ENCODE peak calls at places on chromosome 1, in four cellular contexts. One of them, this sample, is unnamed.

GRCh38 chr1:184329962-184330868 is 56.6 kb upstream of the C1orf21 start:
- DNase-seq in IMR-90: no peak
- DNase-seq in right lobe of liver: no peak
- DNase-seq in upper lobe of right lung: no peak
- DNase-seq in this sample: no peak

GRCh38 chr1:206679738-206680211 is 4.9 kb upstream of the MAPKAPK2 start:
- DNase-seq in IMR-90: no peak
- DNase-seq in right lobe of liver: no peak
- DNase-seq in upper lobe of right lung: no peak
- DNase-seq in this sample: peak; percentile 37

GRCh38 chr1:24594328-24594598 is 38.4 kb downstream of the NCMAP start:
- DNase-seq in IMR-90: no peak
- DNase-seq in right lobe of liver: no peak
- DNase-seq in upper lobe of right lung: no peak
- DNase-seq in this sample: no peak

GRCh38 chr1:55781944-55782482 is 566.8 kb upstream of the USP24 start:
- DNase-seq in IMR-90: peak; percentile 94
- DNase-seq in right lobe of liver: no peak
- DNase-seq in upper lobe of right lung: no peak
- DNase-seq in this sample: no peak

GRCh38 chr1:25541889-25542658 is 1.3 kb upstream of the LDLRAP1 start:
- DNase-seq in IMR-90: no peak
- DNase-seq in right lobe of liver: no peak
- DNase-seq in upper lobe of right lung: no peak
- DNase-seq in this sample: no peak

GRCh38 chr1:3698660-3699408 is 46.5 kb downstream of the TP73 start:
- DNase-seq in IMR-90: no peak
- DNase-seq in right lobe of liver: no peak
- DNase-seq in upper lobe of right lung: no peak
- DNase-seq in this sample: no peak

GRCh38 chr1:12438349-12438924 is 179.6 kb downstream of the DHRS3 start:
- DNase-seq in IMR-90: no peak
- DNase-seq in right lobe of liver: no peak
- DNase-seq in upper lobe of right lung: no peak
- DNase-seq in this sample: no peak

GRCh38 chr1:50047916-50048694 is 24.4 kb upstream of the AGBL4 start:
- DNase-seq in IMR-90: no peak
- DNase-seq in right lobe of liver: peak; percentile 32
- DNase-seq in upper lobe of right lung: peak; percentile 60
- DNase-seq in this sample: peak; percentile 30

GRCh38 chr1:43671626-43672330 is 21.8 kb downstream of the KDM4A start:
- DNase-seq in IMR-90: peak; percentile 82
- DNase-seq in right lobe of liver: no peak
- DNase-seq in upper lobe of right lung: no peak
- DNase-seq in this sample: no peak

GRCh38 chr1:9606948-9607347 is 18.2 kb downstream of the TMEM201 start:
- DNase-seq in IMR-90: no peak
- DNase-seq in right lobe of liver: no peak
- DNase-seq in upper lobe of right lung: no peak
- DNase-seq in this sample: no peak

GRCh38 chr1:217048104-217048707 is 325.0 kb upstream of the ESRRG start:
- DNase-seq in IMR-90: no peak
- DNase-seq in right lobe of liver: no peak
- DNase-seq in upper lobe of right lung: no peak
- DNase-seq in this sample: no peak

GRCh38 chr1:20248954-20249612 is 41.6 kb upstream of the VWA5B1 start:
- DNase-seq in IMR-90: no peak
- DNase-seq in right lobe of liver: no peak
- DNase-seq in upper lobe of right lung: no peak
- DNase-seq in this sample: peak; percentile 48

GRCh38 chr1:76657618-76658017 is 209.7 kb upstream of the ST6GALNAC5 start:
- DNase-seq in IMR-90: no peak
- DNase-seq in right lobe of liver: no peak
- DNase-seq in upper lobe of right lung: no peak
- DNase-seq in this sample: peak; percentile 39

GRCh38 chr1:174152424-174152823 is 6.9 kb upstream of the RABGAP1L start:
- DNase-seq in IMR-90: no peak
- DNase-seq in right lobe of liver: no peak
- DNase-seq in upper lobe of right lung: no peak
- DNase-seq in this sample: no peak

GRCh38 chr1:15295676-15296075 is 48.7 kb downstream of the FHAD1 start:
- DNase-seq in IMR-90: peak; percentile 39
- DNase-seq in right lobe of liver: no peak
- DNase-seq in upper lobe of right lung: no peak
- DNase-seq in this sample: no peak

GRCh38 chr1:202709276-202710041 is 795 bp downstream of the SYT2 start:
- DNase-seq in IMR-90: no peak
- DNase-seq in right lobe of liver: no peak
- DNase-seq in upper lobe of right lung: no peak
- DNase-seq in this sample: no peak

GRCh38 chr1:29924017-29924431 is 687.7 kb downstream of the PTPRU start:
- DNase-seq in IMR-90: no peak
- DNase-seq in right lobe of liver: no peak
- DNase-seq in upper lobe of right lung: no peak
- DNase-seq in this sample: no peak

GRCh38 chr1:163570061-163570460 is 248.3 kb downstream of the NUF2 start:
- DNase-seq in IMR-90: no peak
- DNase-seq in right lobe of liver: no peak
- DNase-seq in upper lobe of right lung: no peak
- DNase-seq in this sample: no peak

GRCh38 chr1:23996700-23997229 is 16.6 kb upstream of the SRSF10 start:
- DNase-seq in IMR-90: no peak
- DNase-seq in right lobe of liver: no peak
- DNase-seq in upper lobe of right lung: no peak
- DNase-seq in this sample: no peak

GRCh38 chr1:30063621-30064280 is 659.6 kb downstream of the MATN1 start:
- DNase-seq in IMR-90: no peak
- DNase-seq in right lobe of liver: no peak
- DNase-seq in upper lobe of right lung: peak; percentile 15
- DNase-seq in this sample: no peak

GRCh38 chr1:234779160-234779538 is 169.2 kb upstream of the IRF2BP2 start:
- DNase-seq in IMR-90: no peak
- DNase-seq in right lobe of liver: no peak
- DNase-seq in upper lobe of right lung: no peak
- DNase-seq in this sample: no peak

GRCh38 chr1:208219659-208220282 is 24.4 kb downstream of the PLXNA2 start:
- DNase-seq in IMR-90: peak; percentile 61
- DNase-seq in right lobe of liver: peak; percentile 66
- DNase-seq in upper lobe of right lung: peak; percentile 79
- DNase-seq in this sample: no peak

GRCh38 chr1:154427173-154428139 is 22.3 kb downstream of the IL6R start:
- DNase-seq in IMR-90: peak; percentile 44
- DNase-seq in right lobe of liver: peak; percentile 82
- DNase-seq in upper lobe of right lung: no peak
- DNase-seq in this sample: peak; percentile 81

GRCh38 chr1:207813513-207813881 is 61.6 kb downstream of the CD46 start:
- DNase-seq in IMR-90: no peak
- DNase-seq in right lobe of liver: no peak
- DNase-seq in upper lobe of right lung: no peak
- DNase-seq in this sample: no peak

GRCh38 chr1:187787696-187788095 is 958.9 kb downstream of the PLA2G4A start:
- DNase-seq in IMR-90: no peak
- DNase-seq in right lobe of liver: no peak
- DNase-seq in upper lobe of right lung: no peak
- DNase-seq in this sample: no peak

GRCh38 chr1:10860682-10861081 is 64.2 kb upstream of the CASZ1 start:
- DNase-seq in IMR-90: no peak
- DNase-seq in right lobe of liver: peak; percentile 35
- DNase-seq in upper lobe of right lung: peak; percentile 65
- DNase-seq in this sample: peak; percentile 26

GRCh38 chr1:6519935-6520621 is 28.6 kb upstream of the PLEKHG5 start:
- DNase-seq in IMR-90: peak; percentile 80
- DNase-seq in right lobe of liver: no peak
- DNase-seq in upper lobe of right lung: no peak
- DNase-seq in this sample: no peak

GRCh38 chr1:6526316-6526715 is 28.0 kb downstream of the NOL9 start:
- DNase-seq in IMR-90: no peak
- DNase-seq in right lobe of liver: no peak
- DNase-seq in upper lobe of right lung: no peak
- DNase-seq in this sample: peak; percentile 15

GRCh38 chr1:6519491-6519934 is 28.0 kb upstream of the PLEKHG5 start:
- DNase-seq in IMR-90: no peak
- DNase-seq in right lobe of liver: no peak
- DNase-seq in upper lobe of right lung: no peak
- DNase-seq in this sample: no peak

GRCh38 chr1:6521502-6521901 is 30.0 kb upstream of the PLEKHG5 start:
- DNase-seq in IMR-90: peak; percentile 41
- DNase-seq in right lobe of liver: no peak
- DNase-seq in upper lobe of right lung: no peak
- DNase-seq in this sample: no peak

GRCh38 chr1:6523566-6523965 is 30.7 kb downstream of the NOL9 start:
- DNase-seq in IMR-90: peak; percentile 37
- DNase-seq in right lobe of liver: no peak
- DNase-seq in upper lobe of right lung: no peak
- DNase-seq in this sample: peak; percentile 20
- TF ChIP-seq CTCF in IMR-90: peak; percentile 60
- TF ChIP-seq CTCF in right lobe of liver: peak; percentile 42
- TF ChIP-seq CTCF in upper lobe of right lung: peak; percentile 41
- TF ChIP-seq CTCF in this sample: no peak

DNA sequence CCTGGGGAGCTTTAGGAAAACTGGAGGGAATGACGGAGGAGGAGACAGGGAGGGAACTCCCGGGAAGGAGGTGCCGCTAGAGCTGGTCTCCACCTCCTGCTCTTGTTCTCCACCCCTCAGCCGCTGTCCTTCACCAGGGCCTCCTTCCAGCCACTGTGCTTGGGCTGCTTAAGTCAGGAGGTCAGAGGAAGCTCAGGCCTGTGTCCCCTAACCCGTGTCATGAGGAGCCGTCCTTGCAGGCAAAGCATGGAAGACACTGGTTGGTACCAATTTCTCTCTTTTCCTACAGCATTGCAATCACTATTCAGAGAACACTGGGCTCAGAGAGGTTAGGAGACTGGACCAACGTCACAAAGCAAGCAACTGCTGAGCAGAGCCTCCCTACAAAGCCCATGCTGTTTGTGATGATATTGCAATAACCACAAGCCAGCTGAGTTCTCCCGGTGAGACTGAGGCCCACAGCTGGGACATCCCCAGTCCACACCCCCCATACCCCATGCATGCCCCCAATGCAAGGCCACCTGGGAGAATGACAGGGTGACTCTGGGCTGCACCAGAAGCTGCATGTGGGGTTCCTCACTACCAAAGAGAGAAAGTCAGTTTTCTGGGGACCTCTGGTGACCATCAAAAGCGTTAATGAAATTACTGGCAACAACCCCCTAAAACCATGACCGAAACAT is 427.5 kb downstream of the NPHP4 start:
- DNase-seq in IMR-90: no peak
- DNase-seq in right lobe of liver: no peak
- DNase-seq in upper lobe of right lung: no peak
- DNase-seq in this sample: no peak
- H3K4me3 ChIP-seq in IMR-90: no peak overlapping the region
- H3K4me3 ChIP-seq in right lobe of liver: no peak overlapping the region
- H3K4me3 ChIP-seq in upper lobe of right lung: no peak overlapping the region
- H3K4me3 ChIP-seq in this sample: no peak overlapping the region

GRCh38 chr1:8214501-8215173 is 103.3 kb upstream of the SLC45A1 start:
- DNase-seq in IMR-90: no peak
- DNase-seq in right lobe of liver: no peak
- DNase-seq in upper lobe of right lung: no peak
- DNase-seq in this sample: no peak
- TF ChIP-seq CTCF in IMR-90: peak; percentile 10
- TF ChIP-seq CTCF in right lobe of liver: no peak
- TF ChIP-seq CTCF in upper lobe of right lung: no peak
- TF ChIP-seq CTCF in this sample: no peak

GRCh38 chr1:63704443-63704842 is 69.4 kb upstream of the ROR1 start:
- DNase-seq in IMR-90: peak; percentile 22
- DNase-seq in right lobe of liver: no peak
- DNase-seq in upper lobe of right lung: no peak
- DNase-seq in this sample: peak; percentile 13
- H3K4me3 ChIP-seq in IMR-90: no peak overlapping the region
- H3K4me3 ChIP-seq in right lobe of liver: no peak overlapping the region
- H3K4me3 ChIP-seq in upper lobe of right lung: no peak overlapping the region
- H3K4me3 ChIP-seq in this sample: no peak overlapping the region

GRCh38 chr1:226635456-226635941 is 86.9 kb downstream of the STUM start:
- DNase-seq in IMR-90: no peak
- DNase-seq in right lobe of liver: no peak
- DNase-seq in upper lobe of right lung: peak; percentile 53
- DNase-seq in this sample: peak; percentile 47

GRCh38 chr1:226636847-226637096 is 88.2 kb downstream of the STUM start:
- DNase-seq in IMR-90: no peak
- DNase-seq in right lobe of liver: no peak
- DNase-seq in upper lobe of right lung: no peak
- DNase-seq in this sample: no peak

GRCh38 chr1:226638608-226639007 is 90.0 kb downstream of the STUM start:
- DNase-seq in IMR-90: no peak
- DNase-seq in right lobe of liver: no peak
- DNase-seq in upper lobe of right lung: peak; percentile 49
- DNase-seq in this sample: no peak

GRCh38 chr1:226638001-226638601 is 89.5 kb downstream of the STUM start:
- DNase-seq in IMR-90: no peak
- DNase-seq in right lobe of liver: no peak
- DNase-seq in upper lobe of right lung: peak; percentile 51
- DNase-seq in this sample: peak; percentile 36

GRCh38 chr1:226637147-226637935 is 88.8 kb downstream of the STUM start:
- DNase-seq in IMR-90: no peak
- DNase-seq in right lobe of liver: no peak
- DNase-seq in upper lobe of right lung: peak; percentile 54
- DNase-seq in this sample: peak; percentile 26
- TF ChIP-seq CTCF in IMR-90: peak; percentile 36
- TF ChIP-seq CTCF in right lobe of liver: peak; percentile 47
- TF ChIP-seq CTCF in upper lobe of right lung: peak; percentile 36
- TF ChIP-seq CTCF in this sample: no peak

DNA sequence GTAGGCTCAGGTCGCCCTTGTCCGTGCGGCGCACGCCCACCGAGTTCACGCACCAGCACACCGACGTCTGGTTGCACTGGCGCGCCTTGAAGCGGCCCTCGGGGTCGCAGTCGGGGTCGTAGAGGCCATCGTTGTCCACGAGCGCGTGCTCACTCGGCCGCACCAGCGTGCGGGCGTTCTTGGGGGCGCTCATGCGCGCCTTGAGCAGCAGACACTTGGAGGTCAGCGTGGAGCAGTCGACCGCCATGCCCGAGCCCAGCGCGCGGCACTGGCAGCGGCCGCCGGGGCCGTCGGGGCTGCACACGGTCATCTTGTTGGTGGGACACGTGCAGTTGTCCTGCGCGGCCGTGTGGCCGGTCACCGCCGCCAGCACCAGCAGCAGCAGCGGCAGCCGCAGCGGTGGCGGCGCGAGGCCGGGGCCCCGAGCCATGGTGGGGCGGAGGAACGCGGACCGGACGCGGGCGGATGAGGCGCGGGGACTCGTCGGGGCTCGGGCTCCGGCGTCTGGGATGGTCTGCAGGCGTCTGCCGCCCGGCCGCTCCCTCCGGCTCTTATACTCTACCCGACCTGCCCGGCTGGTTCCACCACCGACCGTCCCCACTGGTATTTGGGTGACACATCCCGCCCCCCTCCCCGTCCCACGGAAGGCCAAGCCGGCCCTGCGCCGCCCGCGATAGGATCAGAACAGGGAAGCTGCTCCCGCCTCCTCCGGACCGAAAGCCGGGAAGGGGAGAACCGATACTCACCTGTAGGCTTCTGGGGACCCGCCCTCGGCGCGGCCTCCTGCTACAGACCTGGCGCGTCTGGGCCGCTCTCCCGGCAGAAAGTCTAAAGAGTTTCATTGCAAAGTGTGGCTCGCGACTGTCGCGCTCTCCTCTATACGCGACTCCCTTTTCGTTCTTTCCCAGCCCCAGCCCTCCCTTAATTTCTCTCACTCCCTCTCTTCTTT is at the start of gene TACSTD2:
- DNase-seq in IMR-90: no peak
- DNase-seq in right lobe of liver: peak; percentile 41
- DNase-seq in upper lobe of right lung: peak; percentile 94
- DNase-seq in this sample: peak; percentile 65
- H3K4me3 ChIP-seq in IMR-90: no peak within 1 kb of the TSS
- H3K4me3 ChIP-seq in right lobe of liver: peak within 1 kb of the TSS; percentile 12
- H3K4me3 ChIP-seq in upper lobe of right lung: peak within 1 kb of the TSS; percentile 60
- H3K4me3 ChIP-seq in this sample: no peak within 1 kb of the TSS

This sample was measured in mucosa of descending colon.